ENCODE peak calls at places on chromosomes 3 and 15, in eight cellular contexts. R is CD4-positive, alpha-beta T cell; F is mucosa of gallbladder; H is endothelial cell; Y is amniotic stem cell; B is psoas muscle; P is tibial artery; E is heart left ventricle. T is an unnamed sample.

GRCh38 chr15:93118904-93119303 is 29.9 kb upstream of the RGMA start:
- DNase-seq in R (no peak), F (no peak), H (no peak), Y (no peak), B (no peak), P (no peak), E (no peak), T (no peak)

GRCh38 chr15:71601038-71601869 is 209.1 kb upstream of the NR2E3 start:
- DNase-seq in R (no peak), F (no peak), H (no peak), Y (no peak), B (no peak), P (no peak), E (no peak), T (no peak)

GRCh38 chr3:184590795-184591194 is 29.2 kb downstream of the EPHB3 start:
- DNase-seq in R (no peak), F (no peak), H (no peak), Y (no peak), B (no peak), P (no peak), E (no peak), T (no peak)

GRCh38 chr15:34360298-34360697 is 6.7 kb downstream of the LPCAT4 start:
- DNase-seq in R (no peak), F (no peak), H (no peak), Y (no peak), B (no peak), P (no peak), E (no peak), T (no peak)

GRCh38 chr3:195172285-195172684 is 98.7 kb downstream of the XXYLT1 start:
- DNase-seq in R (no peak), F (no peak), H (no peak), Y (no peak), B (no peak), P (no peak), E (no peak), T (no peak)

GRCh38 chr3:100317928-100318327 is 16.6 kb upstream of the NIT2 start:
- DNase-seq in R (no peak), F (no peak), H (no peak), Y (no peak), B (no peak), P (no peak), E (no peak), T (peak)

GRCh38 chr3:179297971-179298725 is 24.7 kb upstream of the ZNF639 start:
- DNase-seq in R (no peak), F (no peak), H (no peak), Y (no peak), B (no peak), P (no peak), E (no peak), T (peak)

GRCh38 chr15:68658641-68659358 is 80.0 kb downstream of the CORO2B start:
- DNase-seq in R (no peak), F (no peak), H (no peak), Y (no peak), B (no peak), P (no peak), E (no peak), T (no peak)

GRCh38 chr15:73985101-73985873 is 6.8 kb downstream of the STOML1 start:
- DNase-seq in R (no peak), F (no peak), H (no peak), Y (no peak), B (no peak), P (no peak), E (no peak), T (no peak)

GRCh38 chr15:39495871-39496459 is 84.9 kb upstream of the THBS1 start:
- DNase-seq in R (no peak), F (no peak), H (no peak), Y (no peak), B (no peak), P (no peak), E (no peak), T (no peak)

GRCh38 chr3:59001675-59002074 is 48.1 kb downstream of the CFAP20DC start:
- DNase-seq in R (no peak), F (no peak), H (no peak), Y (no peak), B (no peak), P (no peak), E (no peak), T (peak)

GRCh38 chr3:148718982-148719862 is 21.5 kb downstream of the AGTR1 start:
- DNase-seq in R (no peak), F (no peak), H (no peak), Y (no peak), B (no peak), P (no peak), E (no peak), T (peak)

GRCh38 chr15:47473857-47474256 is 243.4 kb upstream of the SEMA6D start:
- DNase-seq in R (no peak), F (peak), H (no peak), Y (no peak), B (peak), P (peak), E (peak), T (no peak)

GRCh38 chr15:70376929-70377691 is 279.4 kb upstream of the TLE3 start:
- DNase-seq in R (no peak), F (peak), H (peak), Y (no peak), B (peak), P (peak), E (peak), T (peak)

GRCh38 chr3:181052256-181052655 is 62.7 kb upstream of the DNAJC19 start:
- DNase-seq in R (no peak), F (no peak), H (no peak), Y (no peak), B (no peak), P (no peak), E (no peak), T (peak)

GRCh38 chr3:79314547-79314946 is 453.3 kb downstream of the ROBO1 start:
- DNase-seq in R (no peak), F (no peak), H (no peak), Y (no peak), B (no peak), P (no peak), E (no peak), T (no peak)

GRCh38 chr15:51576911-51577500 is 45.6 kb downstream of the DMXL2 start:
- DNase-seq in R (no peak), F (no peak), H (no peak), Y (no peak), B (no peak), P (no peak), E (no peak), T (no peak)

GRCh38 chr15:91660174-91660649 is 193.3 kb upstream of the SLCO3A1 start:
- DNase-seq in R (no peak), F (no peak), H (no peak), Y (no peak), B (no peak), P (no peak), E (no peak), T (peak)

GRCh38 chr3:134239538-134239937 is 11.1 kb downstream of the RYK start:
- DNase-seq in R (no peak), F (no peak), H (no peak), Y (no peak), B (no peak), P (no peak), E (no peak), T (peak)

GRCh38 chr3:127761101-127761802 is 61.1 kb downstream of the MGLL start:
- DNase-seq in R (no peak), F (no peak), H (no peak), Y (no peak), B (peak), P (peak), E (no peak), T (no peak)

T was measured in OCI-M1.